ENCODE peak calls at places on chromosome 21, in seven cellular contexts. One of them, this sample, is unnamed.

GRCh38 chr21:44295163-44295601 is 4.7 kb upstream of the PFKL start:
- DNase-seq in HepG2: no peak
- DNase-seq in H1: no peak
- DNase-seq in A549: no peak
- DNase-seq in IMR-90: no peak
- DNase-seq in K562: no peak
- DNase-seq in GM12878: no peak
- DNase-seq in this sample: no peak

GRCh38 chr21:34531399-34531798 is 19.4 kb upstream of the KCNE1 start:
- DNase-seq in GM12878: no peak
- DNase-seq in HepG2: no peak
- DNase-seq in K562: no peak
- DNase-seq in A549: no peak
- DNase-seq in IMR-90: no peak
- DNase-seq in H1: no peak
- DNase-seq in this sample: no peak

GRCh38 chr21:46171585-46171984 is 12.7 kb downstream of the SPATC1L start:
- DNase-seq in H1: no peak
- DNase-seq in GM12878: no peak
- DNase-seq in A549: no peak
- DNase-seq in K562: no peak
- DNase-seq in HepG2: no peak
- DNase-seq in IMR-90: no peak
- DNase-seq in this sample: no peak

GRCh38 chr21:42247716-42248115 is 28.8 kb downstream of the ABCG1 start:
- DNase-seq in A549: no peak
- DNase-seq in IMR-90: no peak
- DNase-seq in H1: no peak
- DNase-seq in HepG2: no peak
- DNase-seq in GM12878: no peak
- DNase-seq in K562: no peak
- DNase-seq in this sample: no peak

GRCh38 chr21:45377325-45377709 is 27.6 kb upstream of the COL18A1 start:
- DNase-seq in H1: no peak
- DNase-seq in A549: no peak
- DNase-seq in K562: no peak
- DNase-seq in GM12878: no peak
- DNase-seq in IMR-90: no peak
- DNase-seq in HepG2: no peak
- DNase-seq in this sample: no peak

GRCh38 chr21:36509966-36510742 is 30.2 kb upstream of the CLDN14 start:
- DNase-seq in H1: no peak
- DNase-seq in K562: no peak
- DNase-seq in IMR-90: no peak
- DNase-seq in HepG2: no peak
- DNase-seq in GM12878: no peak
- DNase-seq in A549: no peak
- DNase-seq in this sample: no peak

GRCh38 chr21:41768371-41769042 is 1.7 kb upstream of the RIPK4 start:
- DNase-seq in GM12878: no peak
- DNase-seq in HepG2: peak; percentile 95
- DNase-seq in IMR-90: peak; percentile 85
- DNase-seq in K562: no peak
- DNase-seq in A549: peak; percentile 80
- DNase-seq in H1: no peak
- DNase-seq in this sample: peak; percentile 32

GRCh38 chr21:28344985-28345384 is 647.7 kb downstream of the LTN1 start:
- DNase-seq in GM12878: no peak
- DNase-seq in K562: no peak
- DNase-seq in HepG2: no peak
- DNase-seq in A549: no peak
- DNase-seq in H1: no peak
- DNase-seq in IMR-90: no peak
- DNase-seq in this sample: no peak

GRCh38 chr21:44952116-44952928 is 12.5 kb downstream of the SLX9 start:
- DNase-seq in A549: no peak
- DNase-seq in HepG2: no peak
- DNase-seq in IMR-90: no peak
- DNase-seq in GM12878: no peak
- DNase-seq in K562: no peak
- DNase-seq in H1: no peak
- DNase-seq in this sample: no peak

GRCh38 chr21:34122047-34122446 is 48.7 kb downstream of the MRPS6 start:
- DNase-seq in H1: no peak
- DNase-seq in K562: no peak
- DNase-seq in HepG2: no peak
- DNase-seq in IMR-90: no peak
- DNase-seq in A549: no peak
- DNase-seq in GM12878: no peak
- DNase-seq in this sample: no peak

GRCh38 chr21:33940846-33941245 is 25.2 kb upstream of the ATP5PO start:
- DNase-seq in H1: peak; percentile 29
- DNase-seq in K562: peak; percentile 4
- DNase-seq in HepG2: no peak
- DNase-seq in IMR-90: peak; percentile 48
- DNase-seq in GM12878: no peak
- DNase-seq in A549: no peak
- DNase-seq in this sample: no peak

GRCh38 chr21:42395302-42395701 is 550 bp downstream of the TMPRSS3 start:
- DNase-seq in K562: no peak
- DNase-seq in A549: no peak
- DNase-seq in IMR-90: no peak
- DNase-seq in GM12878: no peak
- DNase-seq in H1: no peak
- DNase-seq in HepG2: no peak
- DNase-seq in this sample: no peak

GRCh38 chr21:41381731-41382130 is 19.9 kb downstream of the MX2 start:
- DNase-seq in IMR-90: no peak
- DNase-seq in A549: no peak
- DNase-seq in K562: no peak
- DNase-seq in GM12878: no peak
- DNase-seq in HepG2: no peak
- DNase-seq in H1: no peak
- DNase-seq in this sample: no peak

GRCh38 chr21:44324106-44324853 is 14.9 kb downstream of the CFAP410 start:
- DNase-seq in H1: no peak
- DNase-seq in A549: no peak
- DNase-seq in GM12878: no peak
- DNase-seq in HepG2: no peak
- DNase-seq in IMR-90: no peak
- DNase-seq in K562: no peak
- DNase-seq in this sample: no peak

GRCh38 chr21:46084709-46085108 is 13.2 kb upstream of the COL6A2 start:
- DNase-seq in A549: no peak
- DNase-seq in HepG2: no peak
- DNase-seq in H1: no peak
- DNase-seq in GM12878: no peak
- DNase-seq in IMR-90: no peak
- DNase-seq in K562: no peak
- DNase-seq in this sample: no peak

GRCh38 chr21:43600642-43601397 is 58.5 kb downstream of the HSF2BP start:
- DNase-seq in GM12878: no peak
- DNase-seq in H1: no peak
- DNase-seq in K562: no peak
- DNase-seq in A549: peak; percentile 72
- DNase-seq in IMR-90: peak; percentile 95
- DNase-seq in HepG2: no peak
- DNase-seq in this sample: no peak

GRCh38 chr21:43976661-43977060 is 35.4 kb upstream of the TRAPPC10 start:
- DNase-seq in IMR-90: no peak
- DNase-seq in K562: no peak
- DNase-seq in A549: no peak
- DNase-seq in HepG2: no peak
- DNase-seq in H1: no peak
- DNase-seq in GM12878: no peak
- DNase-seq in this sample: no peak

GRCh38 chr21:29610960-29611359 is 312.2 kb downstream of the BACH1 start:
- DNase-seq in GM12878: no peak
- DNase-seq in A549: no peak
- DNase-seq in H1: no peak
- DNase-seq in HepG2: no peak
- DNase-seq in K562: no peak
- DNase-seq in IMR-90: no peak
- DNase-seq in this sample: no peak

GRCh38 chr21:33682992-33683627 is 40.8 kb downstream of the ITSN1 start:
- DNase-seq in K562: no peak
- DNase-seq in GM12878: no peak
- DNase-seq in A549: peak; percentile 77
- DNase-seq in HepG2: peak; percentile 56
- DNase-seq in H1: no peak
- DNase-seq in IMR-90: peak; percentile 88
- DNase-seq in this sample: peak; percentile 90

GRCh38 chr21:42666023-42666747 is 12.8 kb downstream of the PDE9A start:
- DNase-seq in A549: peak; percentile 31
- DNase-seq in H1: peak; percentile 86
- DNase-seq in K562: peak; percentile 92
- DNase-seq in IMR-90: no peak
- DNase-seq in HepG2: no peak
- DNase-seq in GM12878: no peak
- DNase-seq in this sample: no peak

GRCh38 chr21:46002841-46003574 is 21.4 kb downstream of the COL6A1 start:
- DNase-seq in H1: peak; percentile 43
- DNase-seq in A549: no peak
- DNase-seq in IMR-90: no peak
- DNase-seq in HepG2: no peak
- DNase-seq in K562: no peak
- DNase-seq in GM12878: no peak
- DNase-seq in this sample: no peak

GRCh38 chr21:28283652-28284490 is 708.8 kb downstream of the LTN1 start:
- DNase-seq in A549: no peak
- DNase-seq in HepG2: peak; percentile 40
- DNase-seq in K562: no peak
- DNase-seq in GM12878: no peak
- DNase-seq in IMR-90: peak; percentile 94
- DNase-seq in H1: no peak
- DNase-seq in this sample: no peak

GRCh38 chr21:34166468-34166867 is 93.1 kb downstream of the MRPS6 start:
- DNase-seq in IMR-90: no peak
- DNase-seq in GM12878: no peak
- DNase-seq in K562: no peak
- DNase-seq in H1: peak; percentile 47
- DNase-seq in A549: peak; percentile 4
- DNase-seq in HepG2: no peak
- DNase-seq in this sample: no peak

DNA sequence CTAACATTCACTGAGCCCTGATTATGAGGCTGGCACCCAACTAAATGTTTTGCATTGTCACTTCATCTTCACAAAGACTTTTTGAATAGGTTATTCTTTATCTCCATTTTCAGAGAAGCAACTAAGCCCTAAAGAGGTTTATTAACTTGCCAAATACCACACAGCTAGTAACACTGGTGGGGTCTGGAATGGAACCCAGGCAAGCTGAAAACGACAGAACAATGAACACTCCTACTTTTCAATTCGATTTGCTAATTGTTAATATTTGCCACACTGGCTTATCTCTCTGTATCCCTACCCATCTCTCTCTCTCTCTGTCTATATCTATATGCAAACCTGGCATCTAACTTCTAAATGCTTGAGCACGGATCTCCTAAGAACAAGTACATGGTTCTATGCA is 40.6 kb downstream of the MRPL39 start:
- DNase-seq in HepG2: no peak
- DNase-seq in GM12878: no peak
- DNase-seq in A549: no peak
- DNase-seq in IMR-90: no peak
- DNase-seq in K562: no peak
- DNase-seq in H1: no peak
- DNase-seq in this sample: no peak
- TF ChIP-seq POLR2A in HepG2: no peak
- TF ChIP-seq POLR2A in GM12878: no peak
- TF ChIP-seq POLR2A in A549: no peak
- TF ChIP-seq POLR2A in IMR-90: no peak
- TF ChIP-seq POLR2A in K562: no peak
- TF ChIP-seq POLR2A in H1: no peak
- TF ChIP-seq POLR2A in this sample: no peak

GRCh38 chr21:38234395-38235142 is 22.2 kb upstream of the KCNJ15 start:
- DNase-seq in HepG2: no peak
- DNase-seq in IMR-90: no peak
- DNase-seq in A549: no peak
- DNase-seq in GM12878: no peak
- DNase-seq in K562: no peak
- DNase-seq in H1: no peak
- DNase-seq in this sample: no peak
- TF ChIP-seq RAD21 in HepG2: no peak
- TF ChIP-seq RAD21 in IMR-90: no peak
- TF ChIP-seq RAD21 in A549: no peak
- TF ChIP-seq RAD21 in GM12878: no peak
- TF ChIP-seq RAD21 in K562: no peak
- TF ChIP-seq RAD21 in H1: no peak
- TF ChIP-seq RAD21 in this sample: no peak

DNA sequence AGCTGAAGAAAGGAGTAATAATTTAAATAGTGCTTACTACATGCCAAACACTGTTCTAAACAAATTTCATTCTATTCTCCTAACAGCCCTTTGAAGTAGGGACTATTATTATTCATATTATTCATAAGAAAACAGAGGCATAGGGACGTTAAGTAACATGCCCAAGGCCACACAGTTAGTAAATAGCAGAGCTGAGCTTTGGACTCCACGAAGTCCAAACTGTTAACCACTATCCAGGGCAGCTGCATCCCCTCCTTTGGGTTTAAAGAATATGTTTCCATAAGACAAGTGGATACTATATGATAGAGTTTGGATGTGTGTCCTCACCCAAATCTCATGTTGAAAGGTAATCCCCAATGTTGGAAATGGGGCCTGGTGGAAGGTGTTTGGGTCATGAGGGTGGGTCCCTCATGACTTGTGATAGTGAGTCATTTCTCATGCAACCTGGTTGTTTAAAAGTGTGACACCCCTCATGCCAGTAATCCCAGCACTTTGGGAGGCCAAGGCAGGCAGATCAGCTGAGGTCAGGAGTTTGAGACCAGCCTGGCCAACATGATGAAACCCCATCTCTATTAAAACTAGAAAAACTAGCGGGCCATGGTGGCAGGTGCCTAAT is 144.0 kb upstream of the CXADR start:
- DNase-seq in K562: no peak
- DNase-seq in H1: no peak
- DNase-seq in HepG2: peak; percentile 72
- DNase-seq in GM12878: no peak
- DNase-seq in A549: no peak
- DNase-seq in IMR-90: no peak
- DNase-seq in this sample: no peak
- TF ChIP-seq POLR2A in K562: no peak
- TF ChIP-seq POLR2A in H1: no peak
- TF ChIP-seq POLR2A in HepG2: no peak
- TF ChIP-seq POLR2A in GM12878: no peak
- TF ChIP-seq POLR2A in A549: no peak
- TF ChIP-seq POLR2A in IMR-90: no peak
- TF ChIP-seq POLR2A in this sample: no peak

DNA sequence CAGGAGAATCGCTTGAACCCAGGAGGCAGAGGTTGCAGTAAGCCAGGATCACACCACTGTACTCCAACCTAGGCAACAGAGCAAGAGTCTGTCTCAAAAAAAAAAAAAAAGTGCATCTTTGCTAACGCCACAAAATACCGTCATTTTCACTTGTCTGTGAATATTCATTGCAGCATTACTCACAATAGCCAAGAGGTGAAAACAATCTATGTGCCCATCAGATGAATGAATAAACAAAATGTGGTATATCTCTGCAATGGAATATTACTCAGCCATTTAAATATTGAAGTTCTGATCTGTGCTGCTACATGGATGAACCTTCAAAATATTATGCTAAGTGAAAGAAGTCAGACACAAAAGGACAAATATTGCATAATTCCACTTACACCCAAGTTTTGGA is 7.9 kb upstream of the TIAM1 start:
- DNase-seq in H1: no peak
- DNase-seq in A549: no peak
- DNase-seq in IMR-90: no peak
- DNase-seq in K562: no peak
- DNase-seq in HepG2: no peak
- DNase-seq in GM12878: no peak
- DNase-seq in this sample: no peak
- TF ChIP-seq RAD21 in H1: no peak
- TF ChIP-seq RAD21 in A549: no peak
- TF ChIP-seq RAD21 in IMR-90: no peak
- TF ChIP-seq RAD21 in K562: no peak
- TF ChIP-seq RAD21 in HepG2: no peak
- TF ChIP-seq RAD21 in GM12878: no peak
- TF ChIP-seq RAD21 in this sample: no peak